ENCODE peak calls at places on chromosomes 13 and 19, in seven cellular contexts. R is OCI-M1; P is NCI-H446 treated with DMSO at 0.1 percent for 48 hours; W is non-pigmented ciliary epithelial cell; T is activated T-helper 9 cell treated with anti-CD3 and anti-CD28 coated beads, Interleukin-2, amount 50 U/mL, for 16 hours; N is activated CD4-positive, alpha-beta T cell treated with anti-CD3 and anti-CD28 coated beads, Interleukin-2, amount 10 ng/mL, durations not matched to agents 7 days and 5 days; J is AML-193. U is an unnamed sample.
A peak's percentile ranks its signal among the peaks of the same experiment; 100 is the strongest.

GRCh38 chr19:44282846-44283245 is 22.0 kb downstream of the ZNF235 start:
- DNase-seq in R (no peak), P (no peak), W (no peak), T (no peak), N (no peak), J (no peak), U (no peak)

GRCh38 chr19:39097721-39098120 is 13.6 kb downstream of the ACP7 start:
- DNase-seq in R (no peak), P (no peak), W (no peak), T (no peak), N (no peak), J (no peak), U (no peak)

GRCh38 chr13:30713133-30713532 is 22.2 kb upstream of the ALOX5AP start:
- DNase-seq in R (peak; percentile 55), P (no peak), W (no peak), T (no peak), N (no peak), J (peak; percentile 100), U (no peak)

GRCh38 chr19:3707868-3708206 is 347 bp upstream of the TJP3 start:
- DNase-seq in R (no peak), P (no peak), W (no peak), T (no peak), N (no peak), J (no peak), U (no peak)

GRCh38 chr13:74132152-74132767 is 1.9 kb downstream of the KLF12 start:
- DNase-seq in R (no peak), P (no peak), W (no peak), T (peak; percentile 9), N (peak; percentile 51), J (peak; percentile 15), U (no peak)

GRCh38 chr13:109785141-109785891 is 1.1 kb downstream of the IRS2 start:
- DNase-seq in R (peak; percentile 64), P (no peak), W (no peak), T (no peak), N (peak; percentile 40), J (no peak), U (peak; percentile 34)

GRCh38 chr13:37640499-37640898 is 41.9 kb upstream of the POSTN start:
- DNase-seq in R (peak; percentile 69), P (peak; percentile 29), W (no peak), T (no peak), N (no peak), J (no peak), U (no peak)

GRCh38 chr19:806815-807421 is 9.7 kb downstream of the PTBP1 start:
- DNase-seq in R (no peak), P (no peak), W (no peak), T (no peak), N (no peak), J (no peak), U (no peak)

GRCh38 chr19:16325671-16326400 is 1.2 kb downstream of the KLF2 start:
- DNase-seq in R (no peak), P (no peak), W (no peak), T (peak; percentile 34), N (peak; percentile 83), J (no peak), U (no peak)

GRCh38 chr13:39484506-39485313 is 118.3 kb downstream of the LHFPL6 start:
- DNase-seq in R (no peak), P (no peak), W (peak; percentile 30), T (no peak), N (no peak), J (no peak), U (no peak)

GRCh38 chr13:47484564-47484963 is 516.5 kb downstream of the SUCLA2 start:
- DNase-seq in R (no peak), P (no peak), W (peak; percentile 74), T (no peak), N (no peak), J (no peak), U (no peak)

U was measured in stimulated activated CD4-positive, alpha-beta T cell treated with anti-CD3 and anti-CD28 coated beads, TNF-alpha, amount 100 ng/mL, for 4 hours.